ENCODE peak calls at places on chromosomes 4 and X, in five cellular contexts. Q is GM23248, D is GM06990, X is posterior cingulate gyrus, W is PC-3. O is an unnamed sample.

GRCh38 chr4:55321707-55322264 is 24.3 kb upstream of the SRD5A3 start:
- DNase-seq in Q (peak), D (no peak), X (no peak), W (peak), O (peak)

GRCh38 chr4:148441624-148441985 is 609 bp downstream of the NR3C2 start:
- DNase-seq in Q (peak), D (no peak), X (no peak), W (peak), O (no peak)

GRCh38 chr4:169103966-169104412 is 93.9 kb upstream of the CBR4 start:
- DNase-seq in Q (no peak), D (no peak), X (no peak), W (peak), O (no peak)

GRCh38 chrX:25810202-25810601 is 327.9 kb upstream of the MAGEB18 start:
- DNase-seq in Q (peak), D (no peak), X (no peak), W (peak), O (no peak)

GRCh38 chrX:152865232-152865920 is 32.5 kb upstream of the ZNF185 start:
- DNase-seq in Q (no peak), D (no peak), X (no peak), W (no peak), O (no peak)

GRCh38 chr4:2047031-2047660 is 12.0 kb upstream of the NAT8L start:
- DNase-seq in Q (no peak), D (peak), X (no peak), W (no peak), O (peak)

GRCh38 chr4:13920901-13921300 is 293.4 kb upstream of the BOD1L1 start:
- DNase-seq in Q (peak), D (no peak), X (no peak), W (peak), O (no peak)

GRCh38 chrX:147699061-147699460 is 212.7 kb upstream of the FMR1 start:
- DNase-seq in Q (no peak), D (no peak), X (no peak), W (no peak), O (no peak)

GRCh38 chrX:106415276-106415895 is 196.4 kb upstream of the RADX start:
- DNase-seq in Q (peak), D (no peak), X (no peak), W (peak), O (peak)

GRCh38 chr4:141587897-141588296 is 48.5 kb upstream of the IL15 start:
- DNase-seq in Q (peak), D (no peak), X (no peak), W (peak), O (no peak)

GRCh38 chr4:125315571-125316390 is 1.0 kb downstream of the FAT4 start:
- DNase-seq in Q (peak), D (peak), X (peak), W (peak), O (peak)

GRCh38 chr4:185318679-185319078 is 77.0 kb downstream of the LRP2BP start:
- DNase-seq in Q (no peak), D (no peak), X (no peak), W (peak), O (no peak)

GRCh38 chr4:139919513-139919912 is 234.5 kb downstream of the MAML3 start:
- DNase-seq in Q (peak), D (no peak), X (no peak), W (no peak), O (no peak)

GRCh38 chr4:2785613-2786012 is 7.3 kb upstream of the SH3BP2 start:
- DNase-seq in Q (no peak), D (peak), X (no peak), W (no peak), O (no peak)

O was measured in GM10248.